ENCODE peak calls at places on chromosomes 11 and 22, in seven cellular contexts. K is A673; U is fibroblast of lung; X is sigmoid colon; G is spleen; Q is tibial nerve; N is CD8-positive, alpha-beta T cell. C is an unnamed sample. For H3K9me3, the result is how much of the 10 kb centered on the place peaks cover.

GRCh38 chr11:105767945-105768344 is 158.1 kb downstream of the GRIA4 start:
- DNase-seq in G (no peak), X (no peak), U (peak), N (no peak), K (no peak), Q (no peak), C (no peak)

GRCh38 chr22:39748877-39749276 is 144.7 kb downstream of the ENTHD1 start:
- DNase-seq in U (peak), K (peak), G (no peak), X (no peak), Q (no peak), N (no peak), C (no peak)

GRCh38 chr11:61946894-61947293 is 3.3 kb upstream of the BEST1 start:
- DNase-seq in U (no peak), X (no peak), G (no peak), N (no peak), Q (no peak), K (no peak), C (no peak)

GRCh38 chr11:62804310-62805043 is 763 bp downstream of the NXF1 start:
- DNase-seq in X (no peak), N (no peak), K (no peak), Q (peak), G (no peak), U (peak), C (no peak)

GRCh38 chr11:58067685-58068084 is 36.9 kb downstream of the OR6Q1 start:
- DNase-seq in N (no peak), G (no peak), K (no peak), Q (no peak), X (no peak), U (peak), C (no peak)

GRCh38 chr11:90555477-90555876 is 332.6 kb upstream of the CHORDC1 start:
- DNase-seq in U (no peak), K (no peak), N (no peak), Q (no peak), G (no peak), X (no peak), C (no peak)

GRCh38 chr11:85941380-85941973 is 86.3 kb downstream of the CCDC83 start:
- DNase-seq in K (peak), G (no peak), X (peak), U (peak), N (no peak), Q (peak), C (no peak)

GRCh38 chr22:49068861-49069260 is 758.8 kb downstream of the BRD1 start:
- DNase-seq in N (no peak), U (no peak), K (no peak), X (peak), G (no peak), Q (no peak), C (no peak)

GRCh38 chr11:64670975-64671374 is 52.0 kb downstream of the NRXN2 start:
- DNase-seq in G (no peak), K (no peak), X (no peak), U (no peak), N (no peak), Q (no peak), C (no peak)

GRCh38 chr11:2943711-2944118 is 14.5 kb upstream of the PHLDA2 start:
- DNase-seq in Q (no peak), U (no peak), K (no peak), X (no peak), N (no peak), G (peak), C (no peak)

GRCh38 chr22:26629988-26630761 is 8.4 kb downstream of the CRYBA4 start:
- DNase-seq in Q (no peak), U (no peak), N (no peak), X (no peak), G (no peak), K (no peak), C (no peak)

GRCh38 chr11:105489431-105489830 is 120.4 kb upstream of the GRIA4 start:
- DNase-seq in X (no peak), K (peak), U (peak), Q (no peak), N (no peak), G (no peak), C (no peak)

GRCh38 chr11:77412814-77413213 is 61.1 kb downstream of the PAK1 start:
- DNase-seq in X (no peak), U (no peak), N (no peak), K (no peak), G (no peak), Q (no peak), C (no peak)

GRCh38 chr22:29291215-29291614 is 15.2 kb upstream of the GAS2L1 start:
- DNase-seq in N (no peak), X (no peak), U (no peak), Q (no peak), G (no peak), K (no peak), C (no peak)

GRCh38 chr11:103499710-103500340 is 390.6 kb downstream of the DYNC2H1 start:
- DNase-seq in K (no peak), N (no peak), U (no peak), X (no peak), G (no peak), Q (no peak), C (no peak)

GRCh38 chr11:123702137-123702536 is 39.3 kb downstream of the ZNF202 start:
- DNase-seq in X (no peak), U (no peak), Q (no peak), G (no peak), K (peak), N (no peak), C (no peak)

GRCh38 chr11:65419773-65420481 is 2.7 kb upstream of the NEAT1 start:
- DNase-seq in K (peak), G (peak), U (peak), X (peak), Q (peak), N (peak), C (peak)

GRCh38 chr11:120811731-120812130 is 212.2 kb upstream of the TBCEL start:
- DNase-seq in G (no peak), U (no peak), K (no peak), Q (no peak), N (no peak), X (no peak), C (no peak)

GRCh38 chr11:118883368-118884071 is at the start of gene CXCR5:
- DNase-seq in G (peak), K (no peak), U (peak), N (peak), X (no peak), Q (no peak), C (no peak)

GRCh38 chr11:110990316-110990715 is 255.2 kb upstream of the POU2AF2 start:
- DNase-seq in Q (no peak), U (no peak), G (no peak), K (no peak), N (no peak), X (no peak), C (no peak)

GRCh38 chr11:129935723-129936122 is 40.3 kb upstream of the NFRKB start:
- DNase-seq in X (no peak), Q (no peak), K (no peak), N (no peak), U (no peak), G (no peak), C (no peak)

GRCh38 chr11:1082728-1083620 is 8.3 kb downstream of the MUC2 start:
- DNase-seq in Q (no peak), N (no peak), G (peak), K (no peak), U (no peak), X (peak), C (no peak)

GRCh38 chr11:119641991-119642745 is 86.8 kb downstream of the NECTIN1 start:
- DNase-seq in N (no peak), U (no peak), K (peak), G (no peak), X (no peak), Q (no peak), C (no peak)

GRCh38 chr11:85431319-85431718 is 195.8 kb downstream of the DLG2 start:
- DNase-seq in Q (no peak), K (no peak), G (no peak), U (no peak), N (no peak), X (no peak), C (no peak)

GRCh38 chr11:63766501-63767270 is 1.9 kb downstream of the ZFTA start:
- DNase-seq in X (no peak), G (no peak), N (no peak), K (no peak), U (no peak), Q (no peak), C (no peak)

GRCh38 chr11:60905551-60906113 is 753 bp downstream of the PRPF19 start:
- DNase-seq in K (peak), Q (no peak), G (peak), N (peak), X (peak), U (peak), C (no peak)

GRCh38 chr22:50606126-50606525 is 5.5 kb downstream of the MAPK8IP2 start:
- DNase-seq in K (no peak), U (no peak), Q (no peak), N (peak), X (peak), G (no peak), C (no peak)

GRCh38 chr11:69659591-69659990 is 15.6 kb downstream of the LTO1 start:
- DNase-seq in Q (no peak), X (no peak), K (no peak), N (no peak), U (no peak), G (peak), C (no peak)

GRCh38 chr22:31561238-31561887 is 65.0 kb downstream of the SFI1 start:
- DNase-seq in Q (peak), U (peak), N (peak), G (peak), X (peak), K (peak), C (peak)

GRCh38 chr22:22818202-22818538 is 69.4 kb upstream of the IGLL5 start:
- DNase-seq in U (no peak), N (no peak), K (no peak), Q (no peak), X (no peak), G (no peak), C (no peak)

GRCh38 chr11:22456993-22457748 is 119.0 kb downstream of the SLC17A6 start:
- DNase-seq in G (no peak), U (no peak), Q (no peak), K (peak), X (no peak), N (no peak), C (no peak)

GRCh38 chr11:29816359-29816758 is 200.5 kb downstream of the KCNA4 start:
- DNase-seq in K (no peak), U (no peak), N (no peak), G (no peak), Q (no peak), X (no peak), C (no peak)
- H3K9me3 ChIP-seq in K (under half), U (under half), N (under half), G (under half), Q (under half), X (under half), C (under half)

GRCh38 chr11:72813740-72814138 is 472 bp upstream of the ATG16L2 start:
- DNase-seq in X (peak), Q (peak), K (peak), G (peak), N (no peak), U (no peak), C (peak)

GRCh38 chr11:72814139-72814830 is at the start of gene ATG16L2:
- DNase-seq in U (peak), N (peak), X (peak), G (peak), K (peak), Q (peak), C (peak)

GRCh38 chr11:72814831-72815618 is 814 bp downstream of the ATG16L2 start:
- DNase-seq in X (no peak), N (peak), U (peak), G (peak), Q (no peak), K (peak), C (no peak)

GRCh38 chr11:72812604-72812967 is 1.6 kb upstream of the ATG16L2 start:
- DNase-seq in Q (no peak), X (no peak), U (no peak), G (peak), K (no peak), N (no peak), C (no peak)

GRCh38 chr11:72812968-72813739 is 1.1 kb upstream of the ATG16L2 start:
- DNase-seq in X (peak), U (peak), Q (no peak), G (peak), K (peak), N (peak), C (no peak)
- TF ChIP-seq CTCF in X (peak), U (peak), Q (peak), G (peak), K (peak), N (peak), C (peak)

DNA sequence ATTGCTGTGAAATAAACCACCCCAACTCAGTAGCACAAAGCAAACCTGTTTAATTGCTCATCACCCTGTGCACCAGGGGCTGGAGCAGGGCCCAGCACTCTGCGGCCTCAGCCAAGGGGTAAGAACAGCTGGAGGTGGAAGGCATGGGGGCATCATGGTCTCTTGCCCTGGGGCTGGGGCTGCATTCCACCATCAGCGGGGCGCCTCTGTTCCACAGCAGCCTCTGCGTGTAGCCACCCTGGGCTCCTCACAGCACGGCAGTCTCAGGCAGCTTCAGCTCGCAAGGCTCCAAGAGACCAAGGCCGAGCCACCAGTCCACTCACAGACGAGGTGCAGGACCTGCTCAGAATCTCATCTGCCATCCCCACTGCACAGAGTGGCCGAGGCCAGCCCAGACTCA is 630.7 kb downstream of the TBC1D22A start:
- DNase-seq in G (peak), K (no peak), N (no peak), U (no peak), Q (no peak), X (peak), C (peak)
- H3K9me3 ChIP-seq in G (under half), K (under half), N (under half), U (under half), Q (under half), X (under half), C (under half)

GRCh38 chr11:9203715-9204311 is 61.3 kb downstream of the DENND5A start:
- DNase-seq in N (peak), K (peak), Q (no peak), U (no peak), G (no peak), X (no peak), C (no peak)
- TF ChIP-seq CTCF in N (no peak), K (no peak), Q (no peak), U (no peak), G (no peak), X (no peak), C (no peak)

GRCh38 chr11:71406681-71407080 is 41.5 kb downstream of the DHCR7 start:
- DNase-seq in N (no peak), X (no peak), G (no peak), Q (no peak), K (no peak), U (no peak), C (no peak)

GRCh38 chr11:71408826-71409225 is 39.4 kb downstream of the DHCR7 start:
- DNase-seq in K (no peak), X (no peak), N (no peak), G (no peak), Q (no peak), U (no peak), C (no peak)

GRCh38 chr11:71410363-71410966 is 37.7 kb downstream of the DHCR7 start:
- DNase-seq in Q (no peak), G (no peak), K (no peak), U (no peak), X (no peak), N (no peak), C (no peak)

GRCh38 chr11:71404209-71404608 is 44.0 kb downstream of the DHCR7 start:
- DNase-seq in N (no peak), G (no peak), Q (no peak), X (no peak), U (no peak), K (no peak), C (no peak)

DNA sequence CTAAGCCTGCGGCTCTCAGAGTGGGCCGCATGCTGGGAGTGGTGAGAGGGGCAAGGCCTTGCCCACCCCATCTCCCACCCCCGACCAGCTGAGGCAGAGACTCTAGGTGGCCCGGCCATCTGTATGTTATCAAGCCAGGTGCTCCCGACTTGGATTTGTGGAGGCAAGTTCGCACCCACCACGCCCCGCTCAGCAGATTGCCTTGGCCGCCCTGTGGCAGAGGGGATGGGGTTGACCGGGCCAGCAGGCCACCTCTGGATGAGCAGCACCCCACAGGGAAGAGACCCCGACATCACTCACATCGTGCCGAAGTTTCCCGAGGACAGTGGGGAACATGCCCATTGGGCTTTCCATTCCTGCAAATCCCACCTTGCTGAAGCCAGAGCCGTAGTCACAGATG is 40.8 kb downstream of the DHCR7 start:
- DNase-seq in Q (no peak), N (no peak), G (no peak), X (no peak), U (no peak), K (no peak), C (no peak)
- H3K9me3 ChIP-seq in Q (under half), N (under half), G (under half), X (under half), U (under half), K (under half), C (under half)

GRCh38 chr11:131223198-131223975 is 147.0 kb upstream of the NTM start:
- DNase-seq in U (no peak), Q (no peak), G (no peak), K (no peak), X (no peak), N (no peak), C (no peak)

GRCh38 chr11:131218542-131218941 is 151.9 kb upstream of the NTM start:
- DNase-seq in K (no peak), X (no peak), N (no peak), G (no peak), U (no peak), Q (no peak), C (no peak)

DNA sequence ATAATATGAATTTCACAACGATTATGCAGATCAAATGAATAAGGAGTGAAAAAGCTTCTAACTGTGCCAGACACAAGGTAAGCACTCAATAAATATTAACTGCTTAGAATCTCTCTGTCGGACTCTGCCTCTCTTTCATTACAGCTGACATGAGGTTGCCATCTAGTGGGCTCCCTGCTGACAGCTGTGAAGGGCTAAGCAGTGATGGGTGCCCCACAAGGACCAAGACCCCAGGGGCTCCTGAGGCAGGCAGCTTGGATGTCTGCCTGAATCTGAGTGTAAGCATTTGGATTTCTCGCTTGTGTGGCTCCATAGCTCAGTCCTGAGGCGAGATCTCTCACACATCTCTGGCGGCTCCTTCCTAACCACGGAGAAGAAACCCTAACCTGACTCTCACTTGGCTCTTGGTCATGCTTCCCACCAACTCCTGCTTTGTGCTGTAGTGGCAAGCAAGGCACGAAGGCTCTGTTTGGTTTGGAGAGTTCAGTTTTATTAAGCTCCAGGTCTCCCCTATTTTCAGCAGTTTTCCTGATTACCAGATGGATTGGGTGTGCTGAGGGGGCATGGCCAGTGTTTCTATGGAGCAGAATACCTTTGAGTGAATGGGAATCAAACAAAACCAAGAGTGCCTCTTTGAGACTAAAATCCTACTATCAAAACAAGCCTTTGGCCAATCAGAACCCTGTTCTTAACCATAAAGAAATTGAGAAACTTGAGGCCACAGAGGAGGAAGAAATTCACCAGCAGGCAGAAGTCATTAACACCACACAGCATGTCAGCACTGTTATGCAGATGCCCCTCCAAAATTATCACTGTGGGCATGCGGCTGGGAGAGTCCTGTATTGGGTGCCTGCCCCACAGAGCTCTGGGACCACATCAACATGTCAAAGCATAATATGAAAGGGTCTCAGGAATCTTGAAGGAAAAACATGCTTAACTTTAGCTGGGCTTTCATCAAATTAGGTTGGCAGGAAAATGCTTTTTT is 152.8 kb upstream of the NTM start:
- DNase-seq in X (no peak), Q (no peak), K (no peak), N (no peak), G (no peak), U (no peak), C (no peak)
- TF ChIP-seq CTCF in X (peak), Q (no peak), K (peak), N (no peak), G (no peak), U (peak), C (no peak)

GRCh38 chr11:134504146-134504905 is 92.3 kb upstream of the B3GAT1 start:
- DNase-seq in N (no peak), Q (no peak), X (no peak), K (no peak), U (no peak), G (peak), C (no peak)

GRCh38 chr11:134503104-134503503 is 91.1 kb upstream of the B3GAT1 start:
- DNase-seq in X (peak), Q (no peak), G (peak), K (no peak), N (no peak), U (no peak), C (peak)

GRCh38 chr11:134502153-134502550 is 90.1 kb upstream of the B3GAT1 start:
- DNase-seq in U (no peak), X (peak), K (no peak), N (no peak), Q (no peak), G (no peak), C (no peak)

GRCh38 chr11:134505125-134505524 is 93.1 kb upstream of the B3GAT1 start:
- DNase-seq in N (no peak), G (no peak), Q (no peak), U (no peak), X (no peak), K (no peak), C (peak)

GRCh38 chr11:134503596-134503995 is 91.6 kb upstream of the B3GAT1 start:
- DNase-seq in G (peak), U (no peak), N (no peak), X (peak), K (no peak), Q (no peak), C (peak)
- H3K9me3 ChIP-seq in G (under half), U (under half), N (under half), X (under half), K (under half), Q (under half), C (under half)